ENCODE peak calls at places on chromosomes 16 and 17, in seven cellular contexts. R is gastrocnemius medialis; G is effector memory CD4-positive, alpha-beta T cell; L is KG1; Q is Caco-2; O is stimulated activated CD4-positive, alpha-beta T cell treated with anti-CD3 and anti-CD28 coated beads, Interleukin-1b, Interleukin-23, amount 100 ng/mL, for 48 hours; P is hippocampal formation. H is an unnamed sample.

GRCh38 chr17:3724373-3725077 is 822 bp downstream of the HASPIN start:
- DNase-seq in Q (no peak), R (no peak), O (peak), P (no peak), G (no peak), L (no peak), H (no peak)

GRCh38 chr16:87060026-87060986 is 256.9 kb downstream of the C16orf95 start:
- DNase-seq in G (no peak), O (no peak), R (peak), Q (no peak), L (no peak), P (no peak), H (no peak)

GRCh38 chr16:74094962-74095361 is 201.7 kb upstream of the PSMD7 start:
- DNase-seq in O (no peak), L (no peak), P (no peak), G (no peak), Q (no peak), R (no peak), H (no peak)

GRCh38 chr17:37830151-37830993 is 85.5 kb upstream of the HNF1B start:
- DNase-seq in O (no peak), Q (peak), G (no peak), R (no peak), P (no peak), L (no peak), H (no peak)

GRCh38 chr16:68299571-68300453 is 10.9 kb downstream of the SLC7A6OS start:
- DNase-seq in O (no peak), P (peak), R (no peak), L (no peak), Q (no peak), G (no peak), H (no peak)

GRCh38 chr16:48533931-48534330 is 76.0 kb downstream of the N4BP1 start:
- DNase-seq in L (no peak), G (no peak), P (no peak), O (no peak), Q (no peak), R (no peak), H (no peak)

GRCh38 chr17:44983563-44983962 is 15.5 kb upstream of the C1QL1 start:
- DNase-seq in Q (no peak), P (no peak), R (peak), O (no peak), L (no peak), G (no peak), H (no peak)

GRCh38 chr17:6603746-6604325 is 36.7 kb downstream of the KIAA0753 start:
- DNase-seq in G (no peak), P (no peak), R (no peak), L (no peak), O (no peak), Q (no peak), H (no peak)

GRCh38 chr17:75931062-75931461 is 9.8 kb downstream of the FBF1 start:
- DNase-seq in O (no peak), G (no peak), Q (no peak), P (no peak), L (no peak), R (no peak), H (no peak)

GRCh38 chr17:1511756-1512321 is 4.6 kb downstream of the INPP5K start:
- DNase-seq in P (no peak), G (no peak), L (no peak), R (no peak), Q (no peak), O (no peak), H (no peak)

GRCh38 chr16:78987676-78988075 is 612.9 kb downstream of the MAF start:
- DNase-seq in R (no peak), G (no peak), L (no peak), Q (no peak), O (no peak), P (no peak), H (no peak)

GRCh38 chr16:24499193-24499814 is 40.1 kb upstream of the RBBP6 start:
- DNase-seq in G (no peak), R (no peak), L (no peak), O (no peak), P (peak), Q (peak), H (peak)

GRCh38 chr16:70746708-70747424 is 54.1 kb downstream of the VAC14 start:
- DNase-seq in Q (peak), P (no peak), R (peak), G (no peak), L (no peak), O (peak), H (peak)

GRCh38 chr16:72972878-72973571 is 74.9 kb downstream of the ZFHX3 start:
- DNase-seq in O (no peak), R (no peak), L (no peak), G (no peak), P (no peak), Q (no peak), H (no peak)

GRCh38 chr16:56892705-56893104 is 27.7 kb downstream of the SLC12A3 start:
- DNase-seq in P (no peak), L (no peak), Q (no peak), O (no peak), G (no peak), R (no peak), H (no peak)

GRCh38 chr17:3710951-3711383 is 12.7 kb upstream of the HASPIN start:
- DNase-seq in P (no peak), O (peak), L (no peak), Q (no peak), R (no peak), G (peak), H (peak)

GRCh38 chr17:73255671-73256181 is 6.0 kb downstream of the CPSF4L start:
- DNase-seq in G (no peak), P (no peak), Q (peak), L (peak), R (no peak), O (peak), H (peak)

GRCh38 chr16:67212766-67213165 is 13.8 kb downstream of the ELMO3 start:
- DNase-seq in P (no peak), L (no peak), O (no peak), Q (no peak), R (no peak), G (no peak), H (no peak)

GRCh38 chr17:56979091-56979480 is 1.2 kb downstream of the SCPEP1 start:
- DNase-seq in P (no peak), O (no peak), Q (no peak), G (no peak), R (no peak), L (no peak), H (no peak)

GRCh38 chr16:70778901-70779309 is 22.1 kb downstream of the VAC14 start:
- DNase-seq in G (no peak), L (no peak), O (no peak), P (no peak), Q (peak), R (peak), H (no peak)

GRCh38 chr16:89685916-89686315 is 573 bp upstream of the CDK10 start:
- DNase-seq in P (no peak), L (no peak), O (no peak), R (no peak), Q (no peak), G (no peak), H (no peak)

GRCh38 chr17:78001182-78001581 is 42.7 kb downstream of the TNRC6C start:
- DNase-seq in R (no peak), P (no peak), L (no peak), O (no peak), G (no peak), Q (no peak), H (no peak)

GRCh38 chr17:18093616-18094408 is 6.1 kb downstream of the DRG2 start:
- DNase-seq in P (no peak), G (no peak), R (peak), Q (peak), L (no peak), O (peak), H (peak)

GRCh38 chr17:43200127-43200526 is 11.5 kb upstream of the TMEM106A start:
- DNase-seq in G (no peak), O (no peak), P (no peak), Q (no peak), R (no peak), L (no peak), H (peak)

GRCh38 chr17:47742319-47743181 is 9.5 kb downstream of the TBX21 start:
- DNase-seq in O (peak), Q (peak), L (no peak), P (no peak), R (no peak), G (no peak), H (peak)

GRCh38 chr16:3174618-3175148 is 13.3 kb upstream of the OR1F1 start:
- DNase-seq in G (no peak), R (no peak), L (no peak), Q (no peak), P (no peak), O (no peak), H (no peak)

GRCh38 chr17:36722121-36722902 is 120.9 kb downstream of the MRM1 start:
- DNase-seq in P (no peak), R (no peak), G (peak), Q (peak), O (peak), L (peak), H (peak)

GRCh38 chr17:7363311-7363710 is 8.4 kb downstream of the TMEM95 start:
- DNase-seq in G (no peak), O (no peak), L (no peak), P (no peak), Q (no peak), R (no peak), H (no peak)

GRCh38 chr17:51585514-51586104 is 325.3 kb downstream of the UTP18 start:
- DNase-seq in G (no peak), L (no peak), Q (peak), R (peak), P (no peak), O (peak), H (peak)